ENCODE peak calls at places on chromosome 14, in ten cellular contexts. B is heart left ventricle, Q is GM12864, L is Calu3, H is B cell, M is psoas muscle, N is PC-3, T is omental fat pad, X is uterus, K is dorsolateral prefrontal cortex. V is an unnamed sample.

GRCh38 chr14:23555533-23555881 is 564 bp upstream of the THTPA start:
- DNase-seq in L (no peak), M (no peak), B (no peak), T (no peak), Q (no peak), X (no peak), N (no peak), H (no peak), K (no peak), V (no peak)

GRCh38 chr14:60753264-60754126 is 18.9 kb downstream of the MNAT1 start:
- DNase-seq in N (no peak), X (no peak), K (no peak), H (peak; percentile 61), B (no peak), L (no peak), T (no peak), Q (peak; percentile 87), M (no peak), V (peak; percentile 81)

GRCh38 chr14:105253329-105253682 is 5.0 kb downstream of the BTBD6 start:
- DNase-seq in B (no peak), X (no peak), K (no peak), M (no peak), Q (no peak), N (no peak), T (no peak), H (no peak), L (no peak), V (no peak)

GRCh38 chr14:25006961-25007795 is 42.8 kb downstream of the STXBP6 start:
- DNase-seq in T (no peak), M (no peak), H (no peak), Q (no peak), N (peak; percentile 62), B (no peak), L (peak; percentile 37), X (no peak), K (no peak), V (no peak)

GRCh38 chr14:61466249-61466904 is 145.0 kb downstream of the PRKCH start:
- DNase-seq in K (no peak), L (no peak), M (peak; percentile 65), N (peak; percentile 91), H (no peak), B (peak; percentile 75), X (peak; percentile 75), Q (no peak), T (peak; percentile 77), V (no peak)

GRCh38 chr14:103164006-103164405 is 40.7 kb downstream of the TNFAIP2 start:
- DNase-seq in L (no peak), T (no peak), M (no peak), Q (no peak), B (no peak), X (no peak), N (no peak), K (no peak), H (no peak), V (no peak)

GRCh38 chr14:100140452-100141132 is 18.9 kb downstream of the DEGS2 start:
- DNase-seq in T (no peak), M (no peak), H (no peak), Q (no peak), L (no peak), K (no peak), X (no peak), N (no peak), B (no peak), V (no peak)

GRCh38 chr14:76884853-76885276 is 58.7 kb downstream of the LRRC74A start:
- DNase-seq in X (no peak), N (no peak), L (no peak), T (no peak), B (peak; percentile 74), H (no peak), M (peak; percentile 40), K (no peak), Q (no peak), V (no peak)

GRCh38 chr14:93965287-93965821 is 11.0 kb downstream of the ASB2 start:
- DNase-seq in H (no peak), M (no peak), L (no peak), N (peak; percentile 40), B (no peak), K (no peak), Q (no peak), T (no peak), X (no peak), V (no peak)

GRCh38 chr14:33331176-33331949 is 392.7 kb downstream of the NPAS3 start:
- DNase-seq in N (no peak), X (no peak), M (no peak), H (no peak), Q (no peak), B (no peak), T (no peak), L (no peak), K (no peak), V (no peak)

GRCh38 chr14:50345891-50346422 is 33.8 kb downstream of the DMAC2L start:
- DNase-seq in T (no peak), L (no peak), X (no peak), Q (no peak), M (no peak), K (no peak), B (no peak), H (no peak), N (no peak), V (no peak)

GRCh38 chr14:21990116-21990515 is 316.5 kb upstream of the OR4E1 start:
- DNase-seq in M (no peak), N (peak; percentile 50), K (no peak), H (no peak), L (no peak), X (no peak), Q (no peak), T (no peak), B (no peak), V (no peak)
- TF ChIP-seq CTCF in M (no peak), N (peak; percentile 58), K (peak; percentile 50), H (peak; percentile 47), L (peak; percentile 22), X (peak; percentile 24), Q (peak; percentile 56), T (no peak), B (no peak), V (peak; percentile 15)

GRCh38 chr14:20179218-20179617 is 11.5 kb upstream of the OR11G2 start:
- DNase-seq in Q (no peak), T (no peak), B (no peak), X (no peak), M (no peak), H (no peak), N (no peak), K (no peak), L (no peak), V (no peak)

GRCh38 chr14:20176330-20176729 is 14.4 kb upstream of the OR11G2 start:
- DNase-seq in L (no peak), X (no peak), K (no peak), B (no peak), T (no peak), H (no peak), N (no peak), Q (no peak), M (no peak), V (no peak)

GRCh38 chr14:20179880-20180279 is 10.8 kb upstream of the OR11G2 start:
- DNase-seq in H (no peak), T (no peak), L (no peak), X (no peak), Q (no peak), B (no peak), N (no peak), K (no peak), M (no peak), V (no peak)

GRCh38 chr14:20177433-20177974 is 13.2 kb upstream of the OR11G2 start:
- DNase-seq in Q (no peak), M (no peak), K (no peak), X (no peak), T (no peak), L (no peak), B (no peak), N (no peak), H (no peak), V (no peak)
- TF ChIP-seq CTCF in Q (no peak), M (no peak), K (no peak), X (no peak), T (no peak), L (no peak), B (no peak), N (no peak), H (no peak), V (no peak)

GRCh38 chr14:65832431-65833253 is 420.1 kb downstream of the FUT8 start:
- DNase-seq in T (no peak), L (no peak), K (no peak), Q (no peak), X (no peak), H (no peak), M (no peak), N (peak; percentile 24), B (no peak), V (no peak)

GRCh38 chr14:65826946-65827345 is 414.4 kb downstream of the FUT8 start:
- DNase-seq in T (no peak), K (no peak), N (no peak), L (no peak), H (no peak), Q (no peak), M (no peak), B (no peak), X (no peak), V (no peak)

GRCh38 chr14:65824978-65825299 is 412.4 kb downstream of the FUT8 start:
- DNase-seq in Q (no peak), K (no peak), B (no peak), T (no peak), L (no peak), H (no peak), N (no peak), M (no peak), X (no peak), V (no peak)

GRCh38 chr14:65824285-65824977 is 411.9 kb downstream of the FUT8 start:
- DNase-seq in M (no peak), T (no peak), K (peak; percentile 46), L (peak; percentile 67), H (peak; percentile 68), X (peak; percentile 43), Q (peak; percentile 35), B (peak; percentile 41), N (peak; percentile 81), V (peak; percentile 78)

GRCh38 chr14:65827520-65827919 is 415.0 kb downstream of the FUT8 start:
- DNase-seq in M (no peak), X (no peak), B (no peak), L (no peak), Q (no peak), K (no peak), T (no peak), H (no peak), N (no peak), V (no peak)
- TF ChIP-seq CTCF in M (no peak), X (no peak), B (no peak), L (no peak), Q (no peak), K (no peak), T (no peak), H (no peak), N (no peak), V (no peak)

DNA sequence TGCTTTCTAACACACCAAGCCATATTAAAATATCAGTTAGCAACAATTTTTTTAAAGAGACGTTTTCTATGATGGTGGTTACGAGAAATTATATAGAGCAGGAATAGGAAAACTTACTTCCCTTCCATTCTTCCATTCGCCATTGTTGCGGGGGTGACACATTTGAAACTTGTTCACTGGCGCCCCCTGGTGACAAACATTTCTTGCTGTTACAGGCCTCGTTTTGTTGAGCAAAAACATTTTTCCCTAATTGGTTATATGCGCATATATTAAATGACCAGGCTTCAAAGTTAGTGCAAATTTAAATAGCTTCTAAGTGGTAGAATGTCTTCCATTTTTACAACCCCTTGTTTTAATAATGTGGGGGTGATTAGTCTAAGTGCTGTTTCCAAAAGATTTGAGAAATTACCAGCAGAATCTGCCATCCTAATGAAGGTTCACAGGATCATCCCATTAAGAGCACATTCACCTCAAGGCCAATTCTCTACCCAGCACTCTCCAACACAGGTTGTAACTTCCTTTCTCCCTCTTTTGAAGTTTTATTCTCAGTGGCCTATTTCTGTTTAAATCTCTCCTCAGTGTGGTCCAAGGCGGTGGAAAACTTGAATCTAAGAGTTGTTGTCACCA is 1124.7 kb downstream of the FLRT2 start:
- DNase-seq in Q (no peak), X (peak; percentile 23), T (peak; percentile 49), H (no peak), M (no peak), B (no peak), K (no peak), N (peak; percentile 55), L (peak; percentile 38), V (peak; percentile 7)
- TF ChIP-seq CTCF in Q (peak; percentile 7), X (peak; percentile 25), T (no peak), H (peak; percentile 32), M (no peak), B (no peak), K (peak; percentile 38), N (peak; percentile 71), L (peak; percentile 21), V (peak; percentile 53)

V was measured in GM13977.